ENCODE peak calls at places on chromosomes 16 and 17, in seven cellular contexts. V is cardiac fibroblast, C is neural crest cell, S is heart left ventricle, R is lower leg skin, U is endothelial cell, L is Peyer's patch. T is an unnamed sample.

GRCh38 chr17:57785032-57785431 is 39.9 kb upstream of the CCDC182 start:
- DNase-seq in V (peak; percentile 45), C (no peak), S (peak; percentile 77), R (no peak), U (no peak), L (no peak), T (no peak)

GRCh38 chr16:71775949-71776348 is 32.7 kb downstream of the AP1G1 start:
- DNase-seq in V (no peak), C (no peak), S (no peak), R (no peak), U (no peak), L (no peak), T (no peak)

GRCh38 chr16:21166561-21166961 is 8.1 kb downstream of the LDAF1 start:
- DNase-seq in V (no peak), C (no peak), S (no peak), R (no peak), U (no peak), L (no peak), T (no peak)

GRCh38 chr17:74959826-74960738 is 12.5 kb downstream of the HID1 start:
- DNase-seq in V (no peak), C (no peak), S (no peak), R (no peak), U (no peak), L (no peak), T (no peak)

GRCh38 chr17:17726721-17727060 is 45.4 kb downstream of the RAI1 start:
- DNase-seq in V (no peak), C (no peak), S (no peak), R (no peak), U (no peak), L (no peak), T (no peak)

GRCh38 chr16:53967172-53967571 is 263.2 kb downstream of the FTO start:
- DNase-seq in V (no peak), C (no peak), S (no peak), R (no peak), U (no peak), L (no peak), T (no peak)

GRCh38 chr16:24336491-24336890 is 80.4 kb downstream of the CACNG3 start:
- DNase-seq in V (no peak), C (no peak), S (no peak), R (no peak), U (no peak), L (no peak), T (no peak)

GRCh38 chr16:47311738-47312505 is 148.9 kb downstream of the ITFG1 start:
- DNase-seq in V (peak; percentile 7), C (no peak), S (no peak), R (no peak), U (no peak), L (no peak), T (no peak)

GRCh38 chr17:69404398-69404797 is 10.1 kb upstream of the MAP2K6 start:
- DNase-seq in V (no peak), C (no peak), S (no peak), R (no peak), U (no peak), L (no peak), T (no peak)

GRCh38 chr17:68247445-68248198 is at the start of gene AMZ2:
- DNase-seq in V (peak; percentile 97), C (peak; percentile 93), S (peak; percentile 99), R (peak; percentile 99), U (peak; percentile 95), L (peak; percentile 97), T (peak; percentile 94)

GRCh38 chr16:4454618-4455017 is 19.8 kb downstream of the NMRAL1 start:
- DNase-seq in V (no peak), C (no peak), S (no peak), R (no peak), U (peak; percentile 41), L (no peak), T (no peak)

GRCh38 chr17:81063488-81064093 is 28.6 kb downstream of the BAIAP2 start:
- DNase-seq in V (no peak), C (no peak), S (no peak), R (no peak), U (no peak), L (no peak), T (no peak)

GRCh38 chr17:41464682-41465081 is 2.5 kb downstream of the KRT32 start:
- DNase-seq in V (peak; percentile 90), C (no peak), S (no peak), R (no peak), U (no peak), L (no peak), T (no peak)

GRCh38 chr16:50154369-50154947 is 1.4 kb downstream of the TENT4B start:
- DNase-seq in V (peak; percentile 17), C (no peak), S (no peak), R (no peak), U (no peak), L (no peak), T (no peak)

GRCh38 chr17:64741038-64741641 is 79.0 kb upstream of the SMURF2 start:
- DNase-seq in V (peak; percentile 67), C (no peak), S (no peak), R (peak; percentile 84), U (no peak), L (no peak), T (no peak)

GRCh38 chr17:81097943-81098308 is 63.0 kb downstream of the BAIAP2 start:
- DNase-seq in V (peak; percentile 14), C (no peak), S (no peak), R (no peak), U (no peak), L (peak; percentile 61), T (peak; percentile 84)

GRCh38 chr17:49552070-49552751 is 23.5 kb upstream of the NXPH3 start:
- DNase-seq in V (no peak), C (no peak), S (no peak), R (peak; percentile 86), U (no peak), L (no peak), T (no peak)

GRCh38 chr17:45432405-45433113 is at the start of gene ARHGAP27:
- DNase-seq in V (no peak), C (no peak), S (peak; percentile 87), R (peak; percentile 93), U (peak; percentile 77), L (peak; percentile 77), T (peak; percentile 69)

GRCh38 chr17:8109669-8110455 is 8.5 kb downstream of the ALOXE3 start:
- DNase-seq in V (peak; percentile 35), C (peak; percentile 50), S (peak; percentile 83), R (peak; percentile 91), U (peak; percentile 72), L (peak; percentile 89), T (no peak)

GRCh38 chr17:13428611-13429042 is 173.1 kb downstream of the HS3ST3A1 start:
- DNase-seq in V (no peak), C (no peak), S (no peak), R (no peak), U (no peak), L (no peak), T (no peak)

GRCh38 chr16:64278196-64278595 is 843.7 kb downstream of the CDH11 start:
- DNase-seq in V (no peak), C (no peak), S (no peak), R (no peak), U (no peak), L (no peak), T (no peak)

GRCh38 chr17:78442648-78443128 is 64.2 kb downstream of the PGS1 start:
- DNase-seq in V (peak; percentile 93), C (no peak), S (peak; percentile 80), R (peak; percentile 94), U (no peak), L (peak; percentile 78), T (peak; percentile 100)

GRCh38 chr17:32771396-32771795 is 105.5 kb downstream of the MYO1D start:
- DNase-seq in V (no peak), C (no peak), S (no peak), R (no peak), U (no peak), L (no peak), T (no peak)

DNA sequence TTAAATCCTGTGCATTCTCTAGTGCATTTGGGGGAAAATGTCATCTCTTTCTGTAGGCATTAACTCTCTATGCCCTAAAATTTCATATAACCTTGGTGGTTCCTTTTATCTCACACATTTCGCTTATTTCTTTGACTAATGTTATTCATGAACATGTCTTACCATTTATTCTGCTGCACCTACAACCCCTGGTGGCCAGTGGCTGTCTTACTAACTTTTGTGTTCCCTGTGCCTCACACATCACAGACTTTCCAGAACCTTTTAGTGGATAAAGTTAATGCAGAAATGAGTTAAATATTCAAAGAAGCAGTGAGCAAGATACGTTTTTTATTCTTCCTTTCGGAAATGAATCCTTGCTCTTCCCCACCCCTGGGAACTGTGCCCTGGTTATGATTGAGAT is 111.9 kb downstream of the CDH13 start:
- DNase-seq in V (peak; percentile 32), C (no peak), S (no peak), R (no peak), U (no peak), L (no peak), T (no peak)
- TF ChIP-seq CTCF in V (peak; percentile 37), C (peak; percentile 31), S (peak; percentile 56), R (no peak), U (no peak), L (no peak), T (no peak)

DNA sequence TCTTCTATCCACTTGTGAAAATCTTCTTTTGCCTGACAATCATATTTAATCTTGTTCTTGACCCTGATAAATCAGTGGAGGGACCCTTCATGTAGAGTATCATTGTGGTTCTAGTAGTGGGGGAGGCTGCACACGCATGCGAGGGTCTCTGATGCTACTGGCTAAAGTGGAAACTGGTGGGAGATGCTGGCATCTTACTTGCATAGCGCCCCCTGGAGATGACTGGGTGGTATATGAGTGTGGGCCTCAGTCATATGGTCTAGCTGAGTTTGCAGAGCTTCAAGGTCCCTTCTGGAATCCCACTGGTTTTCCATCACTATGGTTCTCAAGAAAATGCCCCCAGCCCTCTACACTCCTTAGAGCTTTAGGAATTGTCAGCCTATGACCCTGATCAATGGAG is 236.4 kb upstream of the AXIN2 start:
- DNase-seq in V (no peak), C (no peak), S (no peak), R (no peak), U (peak; percentile 30), L (no peak), T (no peak)
- TF ChIP-seq CTCF in V (peak; percentile 35), C (peak; percentile 42), S (peak; percentile 30), R (no peak), U (peak; percentile 61), L (peak; percentile 7), T (no peak)

DNA sequence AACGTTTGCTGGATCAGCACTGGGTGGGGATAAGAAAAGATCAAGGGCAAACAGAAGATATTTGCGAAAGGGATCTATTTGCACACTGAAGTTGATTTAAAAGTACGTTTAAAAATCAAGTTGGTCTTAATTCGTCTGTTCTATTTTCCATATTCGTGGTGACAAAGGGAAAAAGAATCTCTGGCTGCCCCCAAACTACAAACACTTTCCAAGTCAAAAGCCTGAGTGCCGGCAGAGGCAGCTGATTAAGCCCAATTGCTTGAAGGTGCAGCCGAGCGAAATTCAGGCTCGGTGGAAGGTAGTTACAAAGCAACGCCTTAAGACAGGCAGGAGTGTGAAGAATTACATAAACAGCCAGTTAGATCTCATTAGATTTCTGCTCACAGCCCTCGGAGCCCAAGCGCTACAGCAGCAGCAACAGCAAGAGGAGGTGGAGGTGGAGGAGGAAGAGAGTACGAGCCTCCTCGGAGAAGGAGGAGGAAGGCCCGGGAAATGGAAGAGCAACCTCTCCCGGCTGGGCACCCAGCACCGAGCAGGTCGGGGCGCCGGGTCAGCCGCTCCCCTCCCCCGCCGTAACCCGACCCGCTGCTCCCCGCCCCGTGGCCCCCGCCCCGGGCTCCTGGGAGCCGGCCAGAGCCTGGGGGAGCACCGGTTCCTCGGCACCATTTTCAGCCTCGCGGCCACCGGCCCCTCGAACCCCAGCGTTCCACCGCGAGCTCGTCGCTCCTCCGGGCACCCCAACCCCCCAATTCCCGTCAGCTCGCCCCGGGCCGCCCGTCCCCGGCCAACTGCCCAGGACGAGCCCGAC is 890 bp downstream of the TOB1 start:
- DNase-seq in V (peak; percentile 51), C (peak; percentile 26), S (peak; percentile 83), R (peak; percentile 92), U (peak; percentile 36), L (peak; percentile 73), T (no peak)
- TF ChIP-seq CTCF in V (no peak), C (no peak), S (no peak), R (no peak), U (no peak), L (no peak), T (no peak)

GRCh38 chr16:13935408-13935807 is 15.5 kb downstream of the ERCC4 start:
- DNase-seq in V (no peak), C (peak; percentile 50), S (no peak), R (no peak), U (peak; percentile 62), L (no peak), T (no peak)
- TF ChIP-seq CTCF in V (peak; percentile 53), C (peak; percentile 69), S (peak; percentile 36), R (no peak), U (peak; percentile 94), L (peak; percentile 3), T (peak; percentile 76)

T was measured in CD14-positive monocyte.